ENCODE peak calls at places on chromosomes 12 and 14, in four cellular contexts. E, S, R and I are unnamed samples.

GRCh38 chr12:51381226-51382079 is 9.8 kb downstream of the GALNT6 start:
- DNase-seq in E (peak), S (no peak), R (no peak), I (no peak)

GRCh38 chr12:20125259-20125919 is 242.9 kb upstream of the PDE3A start:
- DNase-seq in E (no peak), S (no peak), R (no peak), I (no peak)

GRCh38 chr14:55717621-55718020 is 137.6 kb downstream of the KTN1 start:
- DNase-seq in E (no peak), S (no peak), R (no peak), I (no peak)

GRCh38 chr12:122687091-122687490 is 16.1 kb downstream of the HCAR2 start:
- DNase-seq in E (peak), S (no peak), R (no peak), I (no peak)

GRCh38 chr12:127383281-127383680 is 883.7 kb upstream of the TMEM132C start:
- DNase-seq in E (peak), S (no peak), R (no peak), I (peak)

GRCh38 chr14:100413699-100414098 is 90.6 kb downstream of the SLC25A47 start:
- DNase-seq in E (no peak), S (no peak), R (no peak), I (no peak)

GRCh38 chr12:31896514-31897039 is 62.6 kb upstream of the RESF1 start:
- DNase-seq in E (peak), S (peak), R (no peak), I (no peak)

GRCh38 chr14:20179880-20180279 is 10.8 kb upstream of the OR11G2 start:
- DNase-seq in E (no peak), S (no peak), R (no peak), I (no peak)